ENCODE peak calls at places on chromosome 10, in eight cellular contexts. One of them, this sample, is unnamed.

GRCh38 chr10:69716711-69717560 is 84.8 kb upstream of the COL13A1 start:
- DNase-seq in cardiac fibroblast: peak; percentile 70
- DNase-seq in B cell: peak; percentile 20
- DNase-seq in neural crest cell: peak; percentile 63
- DNase-seq in EL: peak; percentile 56
- DNase-seq in stimulated activated naive CD4-positive, alpha-beta T cell treated with Interleukin-2 at 50 U/mL for 16 hours: peak; percentile 35
- DNase-seq in left kidney: peak; percentile 85
- DNase-seq in uterus: no peak
- DNase-seq in this sample: peak; percentile 59

GRCh38 chr10:127441350-127442219 is 107.5 kb upstream of the NPS start:
- DNase-seq in cardiac fibroblast: no peak
- DNase-seq in B cell: no peak
- DNase-seq in neural crest cell: no peak
- DNase-seq in EL: no peak
- DNase-seq in stimulated activated naive CD4-positive, alpha-beta T cell treated with Interleukin-2 at 50 U/mL for 16 hours: no peak
- DNase-seq in left kidney: peak; percentile 94
- DNase-seq in uterus: no peak
- DNase-seq in this sample: no peak

GRCh38 chr10:5089869-5090268 is 4.3 kb upstream of the AKR1C3 start:
- DNase-seq in cardiac fibroblast: peak; percentile 67
- DNase-seq in B cell: no peak
- DNase-seq in neural crest cell: no peak
- DNase-seq in EL: peak; percentile 45
- DNase-seq in stimulated activated naive CD4-positive, alpha-beta T cell treated with Interleukin-2 at 50 U/mL for 16 hours: no peak
- DNase-seq in left kidney: no peak
- DNase-seq in uterus: no peak
- DNase-seq in this sample: no peak

GRCh38 chr10:58107506-58107905 is 160.2 kb downstream of the IPMK start:
- DNase-seq in cardiac fibroblast: peak; percentile 90
- DNase-seq in B cell: no peak
- DNase-seq in neural crest cell: no peak
- DNase-seq in EL: peak; percentile 85
- DNase-seq in stimulated activated naive CD4-positive, alpha-beta T cell treated with Interleukin-2 at 50 U/mL for 16 hours: no peak
- DNase-seq in left kidney: no peak
- DNase-seq in uterus: no peak
- DNase-seq in this sample: no peak

GRCh38 chr10:35336921-35337741 is 822 bp downstream of the CCNY start:
- DNase-seq in cardiac fibroblast: peak; percentile 29
- DNase-seq in B cell: peak; percentile 44
- DNase-seq in neural crest cell: peak; percentile 39
- DNase-seq in EL: peak; percentile 44
- DNase-seq in stimulated activated naive CD4-positive, alpha-beta T cell treated with Interleukin-2 at 50 U/mL for 16 hours: peak; percentile 33
- DNase-seq in left kidney: peak; percentile 80
- DNase-seq in uterus: peak; percentile 36
- DNase-seq in this sample: peak; percentile 22

GRCh38 chr10:101122270-101123084 is 8.6 kb upstream of the TLX1 start:
- DNase-seq in cardiac fibroblast: no peak
- DNase-seq in B cell: no peak
- DNase-seq in neural crest cell: no peak
- DNase-seq in EL: no peak
- DNase-seq in stimulated activated naive CD4-positive, alpha-beta T cell treated with Interleukin-2 at 50 U/mL for 16 hours: no peak
- DNase-seq in left kidney: no peak
- DNase-seq in uterus: no peak
- DNase-seq in this sample: no peak

GRCh38 chr10:128896964-128897363 is 570.1 kb upstream of the MGMT start:
- DNase-seq in cardiac fibroblast: no peak
- DNase-seq in B cell: no peak
- DNase-seq in neural crest cell: no peak
- DNase-seq in EL: no peak
- DNase-seq in stimulated activated naive CD4-positive, alpha-beta T cell treated with Interleukin-2 at 50 U/mL for 16 hours: no peak
- DNase-seq in left kidney: peak; percentile 62
- DNase-seq in uterus: no peak
- DNase-seq in this sample: no peak

GRCh38 chr10:114605155-114605797 is 52.8 kb downstream of the ABLIM1 start:
- DNase-seq in cardiac fibroblast: no peak
- DNase-seq in B cell: no peak
- DNase-seq in neural crest cell: no peak
- DNase-seq in EL: no peak
- DNase-seq in stimulated activated naive CD4-positive, alpha-beta T cell treated with Interleukin-2 at 50 U/mL for 16 hours: no peak
- DNase-seq in left kidney: peak; percentile 81
- DNase-seq in uterus: no peak
- DNase-seq in this sample: no peak

GRCh38 chr10:58638406-58638805 is 125.7 kb downstream of the BICC1 start:
- DNase-seq in cardiac fibroblast: peak; percentile 62
- DNase-seq in B cell: no peak
- DNase-seq in neural crest cell: no peak
- DNase-seq in EL: peak; percentile 23
- DNase-seq in stimulated activated naive CD4-positive, alpha-beta T cell treated with Interleukin-2 at 50 U/mL for 16 hours: no peak
- DNase-seq in left kidney: peak; percentile 18
- DNase-seq in uterus: no peak
- DNase-seq in this sample: no peak

GRCh38 chr10:132428486-132428885 is 31.5 kb downstream of the PWWP2B start:
- DNase-seq in cardiac fibroblast: no peak
- DNase-seq in B cell: no peak
- DNase-seq in neural crest cell: no peak
- DNase-seq in EL: no peak
- DNase-seq in stimulated activated naive CD4-positive, alpha-beta T cell treated with Interleukin-2 at 50 U/mL for 16 hours: no peak
- DNase-seq in left kidney: no peak
- DNase-seq in uterus: no peak
- DNase-seq in this sample: no peak

GRCh38 chr10:62852961-62853702 is 37.0 kb upstream of the EGR2 start:
- DNase-seq in cardiac fibroblast: no peak
- DNase-seq in B cell: peak; percentile 49
- DNase-seq in neural crest cell: no peak
- DNase-seq in EL: no peak
- DNase-seq in stimulated activated naive CD4-positive, alpha-beta T cell treated with Interleukin-2 at 50 U/mL for 16 hours: no peak
- DNase-seq in left kidney: no peak
- DNase-seq in uterus: no peak
- DNase-seq in this sample: no peak

GRCh38 chr10:104680467-104681401 is 39.6 kb downstream of the SORCS3 start:
- DNase-seq in cardiac fibroblast: no peak
- DNase-seq in B cell: no peak
- DNase-seq in neural crest cell: peak; percentile 59
- DNase-seq in EL: peak; percentile 3
- DNase-seq in stimulated activated naive CD4-positive, alpha-beta T cell treated with Interleukin-2 at 50 U/mL for 16 hours: no peak
- DNase-seq in left kidney: peak; percentile 86
- DNase-seq in uterus: peak; percentile 19
- DNase-seq in this sample: no peak

GRCh38 chr10:102473445-102474331 is 22.3 kb upstream of the C10orf95 start:
- DNase-seq in cardiac fibroblast: no peak
- DNase-seq in B cell: no peak
- DNase-seq in neural crest cell: no peak
- DNase-seq in EL: no peak
- DNase-seq in stimulated activated naive CD4-positive, alpha-beta T cell treated with Interleukin-2 at 50 U/mL for 16 hours: no peak
- DNase-seq in left kidney: no peak
- DNase-seq in uterus: no peak
- DNase-seq in this sample: no peak

GRCh38 chr10:27819781-27820531 is 74.3 kb upstream of the MKX start:
- DNase-seq in cardiac fibroblast: peak; percentile 9
- DNase-seq in B cell: no peak
- DNase-seq in neural crest cell: no peak
- DNase-seq in EL: peak; percentile 81
- DNase-seq in stimulated activated naive CD4-positive, alpha-beta T cell treated with Interleukin-2 at 50 U/mL for 16 hours: no peak
- DNase-seq in left kidney: peak; percentile 4
- DNase-seq in uterus: no peak
- DNase-seq in this sample: no peak

GRCh38 chr10:77530011-77530410 is 107.6 kb downstream of the KCNMA1 start:
- DNase-seq in cardiac fibroblast: no peak
- DNase-seq in B cell: no peak
- DNase-seq in neural crest cell: no peak
- DNase-seq in EL: no peak
- DNase-seq in stimulated activated naive CD4-positive, alpha-beta T cell treated with Interleukin-2 at 50 U/mL for 16 hours: no peak
- DNase-seq in left kidney: no peak
- DNase-seq in uterus: no peak
- DNase-seq in this sample: no peak

GRCh38 chr10:48456361-48456804 is 148.5 kb downstream of the ARHGAP22 start:
- DNase-seq in cardiac fibroblast: no peak
- DNase-seq in B cell: peak; percentile 37
- DNase-seq in neural crest cell: no peak
- DNase-seq in EL: no peak
- DNase-seq in stimulated activated naive CD4-positive, alpha-beta T cell treated with Interleukin-2 at 50 U/mL for 16 hours: no peak
- DNase-seq in left kidney: peak; percentile 89
- DNase-seq in uterus: no peak
- DNase-seq in this sample: no peak

GRCh38 chr10:48694371-48695030 is 9.8 kb downstream of the WDFY4 start:
- DNase-seq in cardiac fibroblast: no peak
- DNase-seq in B cell: no peak
- DNase-seq in neural crest cell: no peak
- DNase-seq in EL: no peak
- DNase-seq in stimulated activated naive CD4-positive, alpha-beta T cell treated with Interleukin-2 at 50 U/mL for 16 hours: no peak
- DNase-seq in left kidney: no peak
- DNase-seq in uterus: no peak
- DNase-seq in this sample: no peak

GRCh38 chr10:73873843-73874215 is 526 bp downstream of the CAMK2G start:
- DNase-seq in cardiac fibroblast: no peak
- DNase-seq in B cell: peak; percentile 44
- DNase-seq in neural crest cell: no peak
- DNase-seq in EL: no peak
- DNase-seq in stimulated activated naive CD4-positive, alpha-beta T cell treated with Interleukin-2 at 50 U/mL for 16 hours: no peak
- DNase-seq in left kidney: peak; percentile 45
- DNase-seq in uterus: no peak
- DNase-seq in this sample: no peak

GRCh38 chr10:79293841-79294705 is 53.2 kb upstream of the PPIF start:
- DNase-seq in cardiac fibroblast: peak; percentile 69
- DNase-seq in B cell: peak; percentile 54
- DNase-seq in neural crest cell: no peak
- DNase-seq in EL: peak; percentile 62
- DNase-seq in stimulated activated naive CD4-positive, alpha-beta T cell treated with Interleukin-2 at 50 U/mL for 16 hours: no peak
- DNase-seq in left kidney: no peak
- DNase-seq in uterus: no peak
- DNase-seq in this sample: no peak

GRCh38 chr10:70462349-70462984 is 16.1 kb upstream of the PALD1 start:
- DNase-seq in cardiac fibroblast: peak; percentile 18
- DNase-seq in B cell: no peak
- DNase-seq in neural crest cell: no peak
- DNase-seq in EL: peak; percentile 39
- DNase-seq in stimulated activated naive CD4-positive, alpha-beta T cell treated with Interleukin-2 at 50 U/mL for 16 hours: no peak
- DNase-seq in left kidney: no peak
- DNase-seq in uterus: peak; percentile 54
- DNase-seq in this sample: peak; percentile 69

This sample was measured in prostate gland.